ENCODE peak calls at places on chromosome 21, in eight cellular contexts. I is heart right ventricle, S is PC-3, U is hepatocyte, T is IMR-90, Y is foreskin fibroblast, N is cardiac fibroblast, E is MM.1S. R is an unnamed sample.

GRCh38 chr21:46157396-46157986 is 2.1 kb upstream of the FTCD start:
- DNase-seq in I (no peak), S (no peak), U (peak), T (no peak), Y (no peak), N (no peak), E (no peak), R (no peak)

GRCh38 chr21:45922648-45923047 is 58.9 kb upstream of the COL6A1 start:
- DNase-seq in I (no peak), S (no peak), U (no peak), T (no peak), Y (no peak), N (no peak), E (no peak), R (no peak)

GRCh38 chr21:32114434-32115063 is 164.3 kb downstream of the MIS18A start:
- DNase-seq in I (no peak), S (no peak), U (no peak), T (no peak), Y (no peak), N (no peak), E (no peak), R (no peak)

GRCh38 chr21:7916329-7917303 is 2604.8 kb upstream of the TPTE start:
- DNase-seq in I (no peak), S (no peak), U (no peak), T (no peak), Y (no peak), N (no peak), E (no peak), R (no peak)

GRCh38 chr21:39444406-39445145 is 1.0 kb downstream of the LCA5L start:
- DNase-seq in I (no peak), S (peak), U (peak), T (peak), Y (peak), N (peak), E (no peak), R (peak)

GRCh38 chr21:46145840-46146691 is 9.3 kb downstream of the FTCD start:
- DNase-seq in I (no peak), S (no peak), U (no peak), T (no peak), Y (no peak), N (no peak), E (no peak), R (no peak)

GRCh38 chr21:20949884-20950283 is 48.3 kb upstream of the NCAM2 start:
- DNase-seq in I (no peak), S (no peak), U (no peak), T (no peak), Y (no peak), N (no peak), E (no peak), R (no peak)

GRCh38 chr21:38242036-38242435 is 14.8 kb upstream of the KCNJ15 start:
- DNase-seq in I (no peak), S (no peak), U (no peak), T (no peak), Y (no peak), N (no peak), E (no peak), R (no peak)

GRCh38 chr21:40732998-40733397 is 114.0 kb downstream of the DSCAM start:
- DNase-seq in I (no peak), S (no peak), U (no peak), T (no peak), Y (no peak), N (no peak), E (no peak), R (no peak)

GRCh38 chr21:25997788-25998611 is 172.6 kb downstream of the APP start:
- DNase-seq in I (peak), S (peak), U (peak), T (no peak), Y (no peak), N (no peak), E (no peak), R (no peak)

GRCh38 chr21:26293291-26293946 is 122.8 kb upstream of the APP start:
- DNase-seq in I (no peak), S (no peak), U (no peak), T (no peak), Y (no peak), N (no peak), E (no peak), R (no peak)

GRCh38 chr21:45236481-45236880 is 51.2 kb downstream of the POFUT2 start:
- DNase-seq in I (no peak), S (peak), U (no peak), T (no peak), Y (no peak), N (no peak), E (no peak), R (no peak)

GRCh38 chr21:33403786-33404571 is 766 bp downstream of the IFNGR2 start:
- DNase-seq in I (peak), S (peak), U (peak), T (peak), Y (no peak), N (peak), E (peak), R (peak)

GRCh38 chr21:44496900-44497550 is 41.7 kb downstream of the LRRC3 start:
- DNase-seq in I (no peak), S (no peak), U (no peak), T (no peak), Y (no peak), N (no peak), E (no peak), R (no peak)

GRCh38 chr21:45020629-45021427 is 53.6 kb upstream of the ADARB1 start:
- DNase-seq in I (no peak), S (no peak), U (no peak), T (no peak), Y (no peak), N (no peak), E (no peak), R (no peak)

GRCh38 chr21:39581414-39581813 is 31.3 kb upstream of the B3GALT5 start:
- DNase-seq in I (no peak), S (no peak), U (no peak), T (no peak), Y (no peak), N (no peak), E (no peak), R (no peak)

GRCh38 chr21:45295576-45296365 is 8.1 kb upstream of the POFUT2 start:
- DNase-seq in I (peak), S (peak), U (peak), T (peak), Y (peak), N (peak), E (no peak), R (peak)

GRCh38 chr21:43645414-43645891 is 13.8 kb downstream of the HSF2BP start:
- DNase-seq in I (peak), S (peak), U (peak), T (peak), Y (no peak), N (peak), E (peak), R (no peak)

GRCh38 chr21:45823100-45823681 is 158.4 kb upstream of the COL6A1 start:
- DNase-seq in I (no peak), S (no peak), U (no peak), T (no peak), Y (no peak), N (no peak), E (no peak), R (no peak)

GRCh38 chr21:28734522-28735175 is 258.0 kb downstream of the LTN1 start:
- DNase-seq in I (no peak), S (no peak), U (no peak), T (peak), Y (no peak), N (no peak), E (no peak), R (no peak)

GRCh38 chr21:45977396-45977795 is 4.2 kb upstream of the COL6A1 start:
- DNase-seq in I (peak), S (no peak), U (no peak), T (no peak), Y (no peak), N (no peak), E (no peak), R (peak)

GRCh38 chr21:28624626-28625025 is 368.1 kb downstream of the LTN1 start:
- DNase-seq in I (no peak), S (peak), U (no peak), T (no peak), Y (peak), N (no peak), E (no peak), R (no peak)

GRCh38 chr21:17340081-17340480 is 172.8 kb upstream of the CXADR start:
- DNase-seq in I (no peak), S (no peak), U (no peak), T (no peak), Y (no peak), N (no peak), E (no peak), R (no peak)

GRCh38 chr21:46425566-46425965 is 33.1 kb upstream of the DIP2A start:
- DNase-seq in I (no peak), S (no peak), U (no peak), T (no peak), Y (no peak), N (no peak), E (no peak), R (no peak)

GRCh38 chr21:43916691-43917514 is 51.9 kb downstream of the AGPAT3 start:
- DNase-seq in I (no peak), S (no peak), U (no peak), T (peak), Y (no peak), N (no peak), E (peak), R (no peak)

GRCh38 chr21:43355196-43355924 is 71.6 kb downstream of the SIK1 start:
- DNase-seq in I (no peak), S (no peak), U (no peak), T (no peak), Y (no peak), N (no peak), E (no peak), R (no peak)

DNA sequence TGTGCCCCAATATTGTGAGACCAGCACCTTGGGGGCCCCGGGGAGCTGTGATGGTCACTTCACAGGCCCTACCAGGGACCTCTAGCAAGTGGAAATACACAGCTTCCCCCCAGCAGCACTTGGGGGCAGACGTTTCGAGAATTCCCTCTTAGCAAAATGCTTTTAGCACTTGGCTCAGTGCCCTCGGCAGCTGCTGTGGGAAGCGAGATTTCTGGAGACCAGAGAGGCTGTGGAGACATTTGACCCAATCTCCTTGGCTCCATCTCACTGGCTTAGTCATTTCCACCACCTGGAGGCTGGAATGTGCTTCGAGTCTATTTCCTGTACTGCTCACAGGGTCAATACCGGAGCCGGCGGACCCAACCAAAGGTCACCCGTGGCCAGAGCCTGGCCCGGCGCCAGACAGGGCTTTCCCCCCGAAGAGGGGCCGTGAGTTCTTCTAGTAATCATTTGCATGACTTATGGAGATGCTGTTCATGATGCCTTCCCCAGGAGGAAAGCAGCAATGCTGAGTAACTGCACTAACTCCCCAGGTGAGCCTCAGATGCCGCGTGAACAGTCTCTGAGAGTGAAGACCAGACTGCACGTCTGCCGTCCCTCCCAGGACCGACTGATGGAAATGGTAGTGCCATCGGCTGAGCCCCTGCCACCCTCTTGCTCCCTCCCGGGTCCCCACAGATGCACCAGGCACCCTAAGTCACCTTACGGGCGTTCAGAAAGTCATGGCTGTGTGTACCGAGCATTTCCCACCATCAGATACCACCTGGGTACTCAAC is 4.4 kb upstream of the C2CD2 start:
- DNase-seq in I (peak), S (peak), U (peak), T (peak), Y (peak), N (peak), E (no peak), R (peak)
- TF ChIP-seq CTCF in I (peak), S (peak), U (peak), T (peak), Y (peak), N (peak), E (no peak), R (peak)

GRCh38 chr21:15254111-15254510 is 189.3 kb upstream of the NRIP1 start:
- DNase-seq in I (no peak), S (no peak), U (no peak), T (no peak), Y (no peak), N (no peak), E (no peak), R (no peak)
- TF ChIP-seq CTCF in I (no peak), S (no peak), U (no peak), T (no peak), Y (no peak), N (no peak), E (no peak), R (no peak)

DNA sequence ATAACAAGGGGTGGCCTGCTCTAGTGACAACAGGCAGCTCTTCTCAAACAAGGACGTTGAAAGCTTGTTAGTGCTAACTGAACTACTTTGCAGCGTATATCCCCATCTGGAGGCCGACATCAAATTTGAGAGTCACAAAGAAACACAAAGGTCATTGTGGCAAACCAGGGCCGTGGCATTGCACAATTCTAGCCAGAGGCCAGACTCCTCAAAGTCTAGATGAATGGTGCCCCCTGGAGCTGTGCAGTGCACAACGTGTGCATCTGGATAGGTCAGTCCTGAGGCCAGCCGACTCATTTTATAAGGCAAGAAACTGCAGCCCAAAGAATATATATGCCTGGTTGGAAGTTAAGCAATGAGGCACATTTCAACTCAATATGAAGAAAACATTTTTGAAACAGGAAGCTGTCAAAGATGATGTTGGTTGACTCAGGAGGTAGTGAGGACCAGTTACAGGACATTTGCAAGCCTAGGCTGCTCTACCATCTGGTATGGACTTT is 459.3 kb upstream of the RUNX1 start:
- DNase-seq in I (peak), S (peak), U (peak), T (peak), Y (peak), N (peak), E (no peak), R (no peak)
- TF ChIP-seq CTCF in I (peak), S (peak), U (peak), T (peak), Y (peak), N (peak), E (no peak), R (no peak)

GRCh38 chr21:36589352-36589971 is 109.5 kb upstream of the SIM2 start:
- DNase-seq in I (peak), S (peak), U (peak), T (peak), Y (peak), N (peak), E (peak), R (no peak)
- TF ChIP-seq CTCF in I (peak), S (peak), U (peak), T (peak), Y (peak), N (peak), E (peak), R (no peak)

DNA sequence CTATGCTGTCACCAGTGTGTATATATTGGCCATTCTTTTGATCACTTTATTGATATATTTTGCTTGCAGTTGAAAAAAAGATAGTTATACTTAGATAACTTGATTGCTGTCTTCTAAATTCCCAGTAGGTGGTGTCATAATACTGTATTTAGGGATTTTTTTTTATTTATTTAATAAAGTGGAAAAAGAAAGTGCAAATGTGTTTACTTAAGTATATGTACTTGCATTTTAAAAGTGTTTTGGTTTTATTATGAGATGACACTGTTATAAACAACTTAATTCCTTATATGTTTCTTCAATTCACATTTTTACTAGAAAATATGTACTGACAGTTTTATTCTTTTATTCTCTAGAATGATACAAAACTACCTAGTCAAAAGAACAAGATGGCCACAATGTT is 164.8 kb downstream of the USP25 start:
- DNase-seq in I (no peak), S (peak), U (no peak), T (peak), Y (no peak), N (peak), E (no peak), R (no peak)
- TF ChIP-seq CTCF in I (peak), S (peak), U (peak), T (peak), Y (peak), N (peak), E (peak), R (peak)

R was measured in mesothelial cell of epicardium.